ENCODE peak calls at places on chromosomes 6 and 20, in five cellular contexts. Z is EL, S is HS-5, B is occipital lobe, X is lower lobe of right lung. C is an unnamed sample.
A peak's percentile ranks its signal among the peaks of the same experiment; 100 is the strongest.

GRCh38 chr6:87066449-87067288 is 28.2 kb downstream of the CGA start:
- DNase-seq in S (peak; percentile 30), Z (peak; percentile 69), B (no peak), X (no peak), C (peak; percentile 56)

GRCh38 chr6:90088009-90088408 is 193.7 kb downstream of the GJA10 start:
- DNase-seq in X (no peak), Z (peak; percentile 51), B (no peak), S (peak; percentile 69), C (no peak)

GRCh38 chr20:45128066-45128465 is 3.8 kb upstream of the WFDC12 start:
- DNase-seq in X (no peak), B (no peak), Z (no peak), S (peak; percentile 69), C (no peak)

GRCh38 chr6:143283887-143284640 is 166.4 kb downstream of the ADAT2 start:
- DNase-seq in X (no peak), S (no peak), Z (peak; percentile 11), B (no peak), C (no peak)

GRCh38 chr6:1670711-1671462 is 61.2 kb downstream of the FOXC1 start:
- DNase-seq in B (no peak), S (no peak), X (no peak), Z (peak; percentile 77), C (no peak)

GRCh38 chr20:33518071-33518470 is 28.2 kb downstream of the CBFA2T2 start:
- DNase-seq in Z (peak; percentile 83), X (no peak), S (peak; percentile 82), B (no peak), C (no peak)

GRCh38 chr6:153729189-153729588 is 309.9 kb upstream of the OPRM1 start:
- DNase-seq in X (no peak), B (no peak), Z (no peak), S (no peak), C (no peak)

GRCh38 chr6:121405306-121405705 is 30.1 kb upstream of the GJA1 start:
- DNase-seq in S (no peak), X (no peak), Z (no peak), B (no peak), C (no peak)

GRCh38 chr6:84119277-84119676 is 85.7 kb downstream of the MRAP2 start:
- DNase-seq in Z (no peak), S (no peak), X (no peak), B (no peak), C (no peak)

GRCh38 chr6:43570876-43571441 is 4.9 kb downstream of the XPO5 start:
- DNase-seq in Z (peak; percentile 32), S (no peak), X (no peak), B (no peak), C (no peak)

GRCh38 chr6:140980265-140980887 is 1152.3 kb upstream of the GJE1 start:
- DNase-seq in B (no peak), S (no peak), Z (no peak), X (no peak), C (no peak)

GRCh38 chr6:3753228-3753795 is 1.8 kb upstream of the PXDC1 start:
- DNase-seq in Z (no peak), X (no peak), S (no peak), B (no peak), C (no peak)

GRCh38 chr6:116159782-116160524 is 34.0 kb upstream of the COL10A1 start:
- DNase-seq in Z (peak; percentile 82), X (no peak), S (peak; percentile 67), B (no peak), C (no peak)

GRCh38 chr20:53085720-53086119 is 113.6 kb downstream of the TSHZ2 start:
- DNase-seq in Z (no peak), X (no peak), B (no peak), S (no peak), C (no peak)

C was measured in head of caudate nucleus.